ENCODE peak calls at places on chromosomes 16 and 17, in ten cellular contexts. L is DMS 273 treated with DMSO at 0.1 percent for 48 hours; R is nephron progenitor cell; J is activated CD4-positive, alpha-beta T cell treated with anti-CD3 and anti-CD28 coated beads, Interleukin-2, amount 50 U/mL, for 1 hour; I is GDM1; N is RCC 7860; U is SJSA1; G is activated T-cell treated with anti-CD3 and anti-CD28 coated beads, Interleukin-2, amount 50 U/mL, for 24 hours; E is neural progenitor cell; S is astrocyte of the spinal cord. A is an unnamed sample.

GRCh38 chr17:57666198-57666870 is 78.8 kb downstream of the CCDC182 start:
- DNase-seq in S (no peak), L (no peak), G (no peak), U (peak), R (no peak), J (no peak), E (no peak), N (no peak), I (no peak), A (no peak)

GRCh38 chr16:75127713-75128415 is 11.3 kb upstream of the LDHD start:
- DNase-seq in L (no peak), S (no peak), I (no peak), E (no peak), G (no peak), U (no peak), J (no peak), N (no peak), R (no peak), A (no peak)

GRCh38 chr17:42950044-42950783 is 14.0 kb downstream of the AARSD1 start:
- DNase-seq in E (no peak), S (no peak), L (no peak), U (peak), J (no peak), I (no peak), G (no peak), R (no peak), N (no peak), A (no peak)

GRCh38 chr16:30775381-30776099 is 11.5 kb downstream of the ZNF629 start:
- DNase-seq in L (peak), N (peak), R (peak), E (peak), S (peak), I (no peak), J (peak), G (peak), U (peak), A (peak)

GRCh38 chr16:50680907-50681885 is at the start of gene SNX20:
- DNase-seq in I (peak), R (no peak), J (peak), U (no peak), E (no peak), N (no peak), G (peak), L (peak), S (no peak), A (no peak)

GRCh38 chr17:48927978-48928716 is 16.5 kb downstream of the SNF8 start:
- DNase-seq in N (no peak), U (no peak), S (no peak), R (no peak), L (no peak), E (no peak), I (no peak), J (no peak), G (no peak), A (no peak)

GRCh38 chr16:47873434-47873833 is 282.4 kb downstream of the ABCC12 start:
- DNase-seq in J (no peak), E (no peak), L (no peak), R (peak), N (no peak), G (no peak), I (no peak), U (no peak), S (no peak), A (no peak)

GRCh38 chr16:87198328-87198731 is 118.9 kb downstream of the C16orf95 start:
- DNase-seq in E (no peak), N (no peak), G (no peak), L (no peak), R (no peak), I (no peak), U (no peak), S (no peak), J (no peak), A (no peak)

GRCh38 chr16:64627781-64628180 is 494.1 kb downstream of the CDH11 start:
- DNase-seq in S (no peak), I (no peak), N (no peak), E (no peak), G (no peak), L (peak), J (no peak), R (no peak), U (no peak), A (peak)

GRCh38 chr17:40024901-40025300 is 9.7 kb downstream of the CSF3 start:
- DNase-seq in G (no peak), R (no peak), I (no peak), S (peak), N (no peak), E (no peak), L (no peak), U (no peak), J (no peak), A (no peak)

GRCh38 chr17:29379084-29379811 is 10.9 kb upstream of the TAOK1 start:
- DNase-seq in E (peak), I (no peak), G (no peak), U (no peak), S (no peak), L (no peak), J (no peak), R (no peak), N (no peak), A (no peak)

GRCh38 chr17:51046527-51047384 is 73.9 kb downstream of the SPAG9 start:
- DNase-seq in J (no peak), G (no peak), U (peak), E (peak), N (no peak), I (no peak), S (peak), L (peak), R (peak), A (peak)

GRCh38 chr17:38619451-38619795 is 13.7 kb upstream of the SRCIN1 start:
- DNase-seq in S (no peak), N (no peak), L (no peak), I (no peak), R (no peak), U (no peak), G (no peak), E (no peak), J (no peak), A (no peak)

GRCh38 chr17:18176152-18176551 is 7.5 kb upstream of the ALKBH5 start:
- DNase-seq in J (no peak), L (no peak), E (no peak), I (peak), U (no peak), N (no peak), G (no peak), S (no peak), R (no peak), A (no peak)

GRCh38 chr17:82603981-82604448 is 44.2 kb downstream of the WDR45B start:
- DNase-seq in G (no peak), I (no peak), U (no peak), E (no peak), S (no peak), N (no peak), J (no peak), L (no peak), R (no peak), A (no peak)

GRCh38 chr17:57016764-57017116 is 38.8 kb downstream of the SCPEP1 start:
- DNase-seq in N (no peak), G (no peak), U (no peak), S (peak), E (no peak), I (no peak), R (no peak), J (no peak), L (no peak), A (no peak)

GRCh38 chr17:82943339-82943738 is 103.5 kb upstream of the ZNF750 start:
- DNase-seq in E (no peak), U (no peak), J (no peak), N (no peak), R (no peak), S (no peak), I (no peak), G (peak), L (no peak), A (no peak)

GRCh38 chr16:17298238-17298637 is 172.5 kb downstream of the XYLT1 start:
- DNase-seq in N (no peak), L (no peak), J (no peak), I (no peak), U (no peak), G (no peak), R (no peak), S (no peak), E (no peak), A (no peak)

GRCh38 chr16:11251525-11252481 is 4.2 kb downstream of the SOCS1 start:
- DNase-seq in U (no peak), L (no peak), E (no peak), N (no peak), G (peak), I (no peak), S (peak), J (peak), R (no peak), A (no peak)

GRCh38 chr16:4866586-4866985 is 19.3 kb downstream of the UBN1 start:
- DNase-seq in R (no peak), G (no peak), E (no peak), U (no peak), N (no peak), L (no peak), J (no peak), I (no peak), S (no peak), A (no peak)

GRCh38 chr16:76193851-76194620 is 83.2 kb upstream of the CNTNAP4 start:
- DNase-seq in E (no peak), I (no peak), J (no peak), N (no peak), L (no peak), G (no peak), R (no peak), S (peak), U (no peak), A (no peak)

A was measured in NCI-H1694 treated with DMSO at 0.1 percent for 48 hours.